ENCODE peak calls at places on chromosomes 2 and 18, in six cellular contexts. K is SK-N-SH, I is GM23248, Z is MM.1S, O is HCT116, D is neural progenitor cell. Y is an unnamed sample.

GRCh38 chr18:76932026-76932819 is 109.9 kb downstream of the ZNF236 start:
- DNase-seq in Z (no peak), K (no peak), D (no peak), O (no peak), I (peak), Y (no peak)

GRCh38 chr18:70380915-70381896 is 92.4 kb downstream of the SOCS6 start:
- DNase-seq in D (peak), Z (no peak), K (no peak), I (no peak), O (no peak), Y (no peak)

GRCh38 chr2:9752441-9753275 is 90.6 kb upstream of the TAF1B start:
- DNase-seq in Z (no peak), K (no peak), O (peak), I (peak), D (no peak), Y (peak)

GRCh38 chr2:111049792-111050640 is 70.7 kb upstream of the BCL2L11 start:
- DNase-seq in O (no peak), D (no peak), I (peak), K (no peak), Z (peak), Y (no peak)

GRCh38 chr2:62596061-62596658 is 90.2 kb upstream of the TMEM17 start:
- DNase-seq in O (no peak), D (no peak), I (peak), K (peak), Z (no peak), Y (peak)

GRCh38 chr2:179543361-179543901 is 278.8 kb upstream of the SESTD1 start:
- DNase-seq in O (no peak), K (no peak), Z (no peak), I (peak), D (peak), Y (peak)

GRCh38 chr2:126543081-126543480 is 112.9 kb upstream of the GYPC start:
- DNase-seq in Z (no peak), O (no peak), D (no peak), K (no peak), I (peak), Y (peak)

GRCh38 chr2:202716953-202717597 is 82.3 kb downstream of the FAM117B start:
- DNase-seq in Z (no peak), K (no peak), D (no peak), I (no peak), O (no peak), Y (no peak)

GRCh38 chr18:34909637-34910364 is 131.4 kb upstream of the MAPRE2 start:
- DNase-seq in D (no peak), I (peak), Z (no peak), K (no peak), O (no peak), Y (no peak)

GRCh38 chr2:164782323-164782722 is 59.3 kb downstream of the COBLL1 start:
- DNase-seq in O (no peak), Z (no peak), K (no peak), I (peak), D (no peak), Y (no peak)

GRCh38 chr2:21602789-21603188 is 479.0 kb downstream of the TDRD15 start:
- DNase-seq in Z (peak), K (no peak), D (no peak), O (no peak), I (no peak), Y (no peak)

GRCh38 chr2:207162319-207162718 is 3.4 kb downstream of the KLF7 start:
- DNase-seq in D (no peak), O (no peak), K (no peak), Z (no peak), I (peak), Y (no peak)

GRCh38 chr2:73925033-73925704 is 1.5 kb upstream of the DGUOK start:
- DNase-seq in Z (peak), O (peak), D (no peak), I (no peak), K (no peak), Y (no peak)
- H3K9ac ChIP-seq in Z (no peak), O (no peak), D (no peak), I (no peak), K (no peak), Y (no peak)

DNA sequence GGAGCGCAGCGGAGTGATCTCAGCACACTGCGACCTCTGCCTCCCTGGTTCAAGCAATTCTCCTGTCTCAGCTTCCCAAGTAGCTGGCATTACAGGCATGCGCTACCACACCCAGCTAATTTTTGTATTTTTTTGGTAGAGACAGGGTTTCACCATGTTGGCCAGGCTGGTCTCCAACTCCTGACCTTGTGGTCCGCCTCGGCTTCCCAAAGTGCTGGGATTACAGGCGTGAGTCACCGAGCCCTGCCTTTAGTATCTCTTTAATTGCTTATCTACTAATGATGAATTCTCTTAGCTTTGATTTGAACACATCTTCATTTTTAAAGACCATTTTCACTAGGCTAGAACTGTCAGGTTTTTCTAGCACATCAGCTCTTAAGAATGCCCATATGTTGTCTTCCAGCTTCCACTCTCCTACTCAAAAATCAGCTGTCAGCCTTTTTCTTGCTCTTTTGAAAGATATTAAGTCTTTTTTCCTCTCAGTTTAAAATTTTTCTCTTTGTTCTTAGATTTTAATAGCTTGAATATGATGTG is 16.1 kb upstream of the MFSD2B start:
- DNase-seq in D (no peak), K (no peak), I (no peak), Z (no peak), O (no peak), Y (no peak)
- TF ChIP-seq EZH2phosphoT487 in D (no peak), K (no peak), I (no peak), Z (no peak), O (no peak), Y (no peak)

GRCh38 chr2:234996041-234996440 is 44.2 kb downstream of the SH3BP4 start:
- DNase-seq in Z (no peak), K (no peak), O (no peak), I (no peak), D (peak), Y (no peak)

GRCh38 chr2:234993547-234993981 is 41.7 kb downstream of the SH3BP4 start:
- DNase-seq in Z (peak), I (no peak), O (no peak), K (no peak), D (no peak), Y (no peak)

GRCh38 chr2:234996467-234997270 is 44.9 kb downstream of the SH3BP4 start:
- DNase-seq in D (peak), O (no peak), I (peak), Z (no peak), K (no peak), Y (peak)

GRCh38 chr2:234994340-234995321 is 42.8 kb downstream of the SH3BP4 start:
- DNase-seq in Z (no peak), K (no peak), D (peak), O (no peak), I (no peak), Y (no peak)

GRCh38 chr2:234995332-234996007 is 43.7 kb downstream of the SH3BP4 start:
- DNase-seq in D (no peak), I (no peak), K (no peak), O (no peak), Z (no peak), Y (no peak)
- H3K9ac ChIP-seq in D (no peak), I (no peak), K (peak), O (no peak), Z (no peak), Y (no peak)

DNA sequence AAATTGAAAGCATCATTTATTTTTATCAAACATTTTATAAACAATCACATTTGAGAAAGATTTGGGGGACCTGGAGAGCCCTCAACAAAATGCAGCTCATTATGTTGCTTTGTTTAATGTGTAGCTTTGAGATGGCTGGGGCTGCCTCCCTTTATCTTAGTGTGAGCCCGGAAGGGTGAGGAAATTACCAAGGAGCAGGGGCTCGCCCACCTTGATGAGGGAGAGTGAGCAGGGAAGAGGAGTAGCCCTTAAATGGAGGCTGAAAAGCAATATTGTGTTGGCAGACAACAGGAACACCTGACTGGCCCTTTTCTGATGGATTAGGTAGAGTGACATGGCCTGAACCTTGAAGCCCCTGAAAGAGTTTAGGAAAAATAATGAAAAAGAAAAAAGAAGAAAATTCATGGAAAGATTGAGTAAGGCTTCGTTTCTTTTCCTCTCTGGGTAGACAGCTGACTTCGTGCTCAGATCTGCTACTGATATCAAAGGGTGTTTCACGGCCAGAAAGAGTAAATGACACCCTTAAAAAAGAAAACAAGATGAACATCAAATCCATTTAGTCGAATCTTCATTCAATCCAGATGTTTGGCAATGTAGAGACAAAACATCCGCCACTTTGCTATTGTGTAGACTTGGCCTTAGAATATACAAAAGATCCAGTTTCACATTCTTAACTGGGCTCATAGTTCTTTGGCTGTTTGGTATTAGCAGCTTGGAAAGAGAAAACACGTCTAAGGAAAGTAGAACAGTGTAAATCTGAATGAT is 206.5 kb upstream of the TCF4 start:
- DNase-seq in O (no peak), I (peak), Z (no peak), K (no peak), D (no peak), Y (no peak)
- TF ChIP-seq EZH2phosphoT487 in O (no peak), I (no peak), Z (no peak), K (no peak), D (no peak), Y (no peak)

DNA sequence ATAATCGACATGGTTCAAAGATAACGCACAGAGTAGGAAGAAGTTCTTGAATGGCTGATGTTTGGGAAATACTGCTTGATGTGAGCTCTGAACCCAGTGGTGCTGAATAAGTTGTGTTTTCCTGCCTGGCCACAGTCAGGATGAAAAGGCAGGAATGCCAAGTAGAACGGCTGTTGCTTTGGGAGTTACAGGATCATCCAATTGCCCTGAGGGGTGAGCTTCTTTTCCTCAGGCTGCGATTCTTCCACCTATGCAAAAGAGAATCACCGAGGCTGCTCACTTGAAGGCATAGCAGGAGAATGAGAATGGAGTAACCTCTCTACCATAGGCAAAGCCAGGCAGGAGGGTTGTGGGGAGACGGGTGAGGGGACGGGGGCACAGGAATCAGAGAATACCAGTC is 14.4 kb upstream of the IGFBP2 start:
- DNase-seq in D (peak), Z (no peak), K (no peak), I (no peak), O (no peak), Y (no peak)
- H3K9ac ChIP-seq in D (no peak), Z (no peak), K (no peak), I (no peak), O (no peak), Y (no peak)

GRCh38 chr2:152465541-152465940 is 130.6 kb downstream of the FMNL2 start:
- DNase-seq in I (no peak), O (no peak), D (no peak), Z (no peak), K (no peak), Y (no peak)

GRCh38 chr2:152467677-152468406 is 132.9 kb downstream of the FMNL2 start:
- DNase-seq in D (no peak), I (no peak), O (no peak), Z (no peak), K (no peak), Y (no peak)

GRCh38 chr2:152468832-152469692 is 134.1 kb downstream of the FMNL2 start:
- DNase-seq in I (no peak), O (no peak), D (no peak), K (no peak), Z (peak), Y (peak)

GRCh38 chr2:152466041-152466440 is 131.1 kb downstream of the FMNL2 start:
- DNase-seq in I (no peak), O (no peak), K (no peak), Z (no peak), D (no peak), Y (peak)

DNA sequence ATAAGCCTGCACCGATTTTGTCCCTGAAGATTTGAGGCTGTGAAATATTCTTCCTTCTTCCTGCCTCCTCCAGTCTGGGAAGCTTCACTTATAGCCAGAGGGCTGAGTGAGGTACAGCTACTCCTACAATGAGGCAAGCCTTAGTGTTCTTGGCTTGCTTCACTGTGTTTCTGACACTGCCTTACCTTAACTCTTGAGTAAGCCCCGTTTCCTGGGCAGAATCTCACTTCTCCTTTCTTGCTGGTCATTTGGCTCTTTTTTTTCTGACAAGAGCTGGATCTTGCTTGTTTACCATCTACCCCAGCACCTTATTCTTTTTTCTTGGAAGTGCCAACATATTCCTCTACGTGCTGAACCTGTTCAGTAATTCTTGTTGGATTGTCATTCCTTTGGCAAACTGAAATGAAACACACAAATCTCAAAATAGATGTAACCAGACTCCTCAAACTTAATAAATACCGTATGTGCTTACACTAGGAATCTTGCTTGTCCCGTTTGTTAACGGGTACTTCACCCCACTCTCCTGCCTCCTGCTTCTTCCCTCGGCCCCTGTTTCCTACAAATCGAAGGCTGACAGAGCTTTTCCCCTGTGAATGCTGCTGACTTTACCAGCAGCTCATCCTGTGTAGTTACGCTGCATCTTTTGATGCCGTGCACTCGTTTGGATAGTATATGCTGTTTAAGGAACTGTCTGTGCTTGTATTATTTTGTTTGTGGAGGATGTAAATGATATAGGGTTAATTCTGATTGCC is 132.1 kb downstream of the FMNL2 start:
- DNase-seq in O (no peak), K (no peak), I (peak), D (no peak), Z (peak), Y (peak)
- TF ChIP-seq EZH2phosphoT487 in O (no peak), K (no peak), I (no peak), D (no peak), Z (no peak), Y (no peak)

GRCh38 chr2:54387592-54387991 is 68.5 kb upstream of the SPTBN1 start:
- DNase-seq in O (no peak), I (peak), K (no peak), Z (no peak), D (no peak), Y (no peak)
- H3K9ac ChIP-seq in O (no peak), I (no peak), K (no peak), Z (no peak), D (no peak), Y (no peak)

Y was measured in PC-3.